ENCODE peak calls at places on chromosomes 16 and 17, in six cellular contexts. One of them, this sample, is unnamed.

GRCh38 chr16:12289175-12290063 is 312.9 kb downstream of the SNX29 start:
- DNase-seq in iPS-NIHi11: no peak
- DNase-seq in GM06990: no peak
- DNase-seq in neural crest cell: no peak
- DNase-seq in HS-5: no peak
- DNase-seq in sigmoid colon: no peak
- DNase-seq in this sample: no peak

GRCh38 chr17:80145076-80146075 is 1.6 kb downstream of the EIF4A3 start:
- DNase-seq in iPS-NIHi11: no peak
- DNase-seq in GM06990: no peak
- DNase-seq in neural crest cell: no peak
- DNase-seq in HS-5: no peak
- DNase-seq in sigmoid colon: peak
- DNase-seq in this sample: no peak

GRCh38 chr16:3009568-3010390 is 2.9 kb upstream of the CLDN9 start:
- DNase-seq in iPS-NIHi11: peak
- DNase-seq in GM06990: no peak
- DNase-seq in neural crest cell: no peak
- DNase-seq in HS-5: no peak
- DNase-seq in sigmoid colon: no peak
- DNase-seq in this sample: no peak

GRCh38 chr17:1882836-1883235 is 53.0 kb downstream of the RPA1 start:
- DNase-seq in iPS-NIHi11: peak
- DNase-seq in GM06990: no peak
- DNase-seq in neural crest cell: no peak
- DNase-seq in HS-5: no peak
- DNase-seq in sigmoid colon: no peak
- DNase-seq in this sample: no peak

GRCh38 chr16:15967655-15968315 is 18.4 kb downstream of the ABCC1 start:
- DNase-seq in iPS-NIHi11: no peak
- DNase-seq in GM06990: no peak
- DNase-seq in neural crest cell: no peak
- DNase-seq in HS-5: no peak
- DNase-seq in sigmoid colon: no peak
- DNase-seq in this sample: no peak

GRCh38 chr17:79646721-79647455 is 36.0 kb upstream of the RBFOX3 start:
- DNase-seq in iPS-NIHi11: no peak
- DNase-seq in GM06990: no peak
- DNase-seq in neural crest cell: peak
- DNase-seq in HS-5: no peak
- DNase-seq in sigmoid colon: peak
- DNase-seq in this sample: no peak

GRCh38 chr17:62075308-62075815 is 10.3 kb upstream of the MED13 start:
- DNase-seq in iPS-NIHi11: no peak
- DNase-seq in GM06990: no peak
- DNase-seq in neural crest cell: no peak
- DNase-seq in HS-5: no peak
- DNase-seq in sigmoid colon: no peak
- DNase-seq in this sample: no peak

GRCh38 chr17:9880582-9880999 is 24.5 kb downstream of the RCVRN start:
- DNase-seq in iPS-NIHi11: no peak
- DNase-seq in GM06990: peak
- DNase-seq in neural crest cell: no peak
- DNase-seq in HS-5: no peak
- DNase-seq in sigmoid colon: no peak
- DNase-seq in this sample: no peak

GRCh38 chr17:11487469-11487868 is 110.8 kb upstream of the DNAH9 start:
- DNase-seq in iPS-NIHi11: no peak
- DNase-seq in GM06990: no peak
- DNase-seq in neural crest cell: no peak
- DNase-seq in HS-5: no peak
- DNase-seq in sigmoid colon: no peak
- DNase-seq in this sample: no peak

GRCh38 chr17:81037026-81037782 is 2.3 kb downstream of the BAIAP2 start:
- DNase-seq in iPS-NIHi11: no peak
- DNase-seq in GM06990: no peak
- DNase-seq in neural crest cell: no peak
- DNase-seq in HS-5: no peak
- DNase-seq in sigmoid colon: peak
- DNase-seq in this sample: peak

GRCh38 chr17:73633736-73634135 is 10.5 kb downstream of the SDK2 start:
- DNase-seq in iPS-NIHi11: no peak
- DNase-seq in GM06990: no peak
- DNase-seq in neural crest cell: no peak
- DNase-seq in HS-5: no peak
- DNase-seq in sigmoid colon: peak
- DNase-seq in this sample: peak

GRCh38 chr17:65558683-65559311 is 2.7 kb downstream of the AXIN2 start:
- DNase-seq in iPS-NIHi11: peak
- DNase-seq in GM06990: no peak
- DNase-seq in neural crest cell: no peak
- DNase-seq in HS-5: no peak
- DNase-seq in sigmoid colon: no peak
- DNase-seq in this sample: no peak

GRCh38 chr17:76376318-76377133 is 7.9 kb upstream of the SPHK1 start:
- DNase-seq in iPS-NIHi11: no peak
- DNase-seq in GM06990: no peak
- DNase-seq in neural crest cell: no peak
- DNase-seq in HS-5: no peak
- DNase-seq in sigmoid colon: no peak
- DNase-seq in this sample: no peak

GRCh38 chr16:68223072-68223471 is 12.9 kb downstream of the ESRP2 start:
- DNase-seq in iPS-NIHi11: no peak
- DNase-seq in GM06990: no peak
- DNase-seq in neural crest cell: no peak
- DNase-seq in HS-5: no peak
- DNase-seq in sigmoid colon: no peak
- DNase-seq in this sample: no peak

GRCh38 chr16:27624154-27625049 is 74.5 kb downstream of the KATNIP start:
- DNase-seq in iPS-NIHi11: no peak
- DNase-seq in GM06990: no peak
- DNase-seq in neural crest cell: no peak
- DNase-seq in HS-5: no peak
- DNase-seq in sigmoid colon: no peak
- DNase-seq in this sample: no peak

GRCh38 chr17:9676084-9676483 is 30.8 kb downstream of the USP43 start:
- DNase-seq in iPS-NIHi11: no peak
- DNase-seq in GM06990: no peak
- DNase-seq in neural crest cell: no peak
- DNase-seq in HS-5: no peak
- DNase-seq in sigmoid colon: no peak
- DNase-seq in this sample: no peak

This sample was measured in spleen.